ENCODE peak calls at places on chromosomes 2 and 18, in nine cellular contexts. Q is Panc1; M is sciatic nerve; N is activated CD8-positive, alpha-beta memory T cell treated with anti-CD3 and anti-CD28 coated beads, Interleukin-2, amount 10 ng/mL, durations not matched to agents 7 days and 5 days; W is PC-3; X is CD4-positive, alpha-beta T cell; J is foreskin keratinocyte; S is stimulated activated naive CD8-positive, alpha-beta T cell treated with anti-CD3 and anti-CD28 coated beads, Interleukin-15, amount 100 ng/mL, for 72 hours; H is K562. E is an unnamed sample.

GRCh38 chr18:59837586-59837985 is 62.2 kb upstream of the PMAIP1 start:
- ATAC-seq in Q (peak), M (no peak), N (peak), W (peak), X (no peak), J (peak), S (peak), H (peak), E (peak)

GRCh38 chr2:224062481-224063307 is 23.6 kb upstream of the SERPINE2 start:
- ATAC-seq in Q (no peak), M (no peak), N (no peak), W (no peak), X (no peak), J (no peak), S (no peak), H (no peak), E (no peak)

GRCh38 chr2:71742953-71743601 is 289.7 kb downstream of the DYSF start:
- ATAC-seq in Q (peak), M (peak), N (no peak), W (peak), X (no peak), J (peak), S (no peak), H (peak), E (no peak)

GRCh38 chr2:127650041-127650784 is 4.3 kb downstream of the GPR17 start:
- ATAC-seq in Q (peak), M (peak), N (peak), W (no peak), X (no peak), J (no peak), S (peak), H (no peak), E (no peak)

GRCh38 chr2:110827518-110827917 is 95.1 kb downstream of the ACOXL start:
- ATAC-seq in Q (no peak), M (no peak), N (no peak), W (no peak), X (no peak), J (no peak), S (peak), H (no peak), E (no peak)

GRCh38 chr18:22983175-22983574 is 50.0 kb downstream of the RBBP8 start:
- ATAC-seq in Q (peak), M (no peak), N (peak), W (no peak), X (no peak), J (no peak), S (no peak), H (peak), E (no peak)

GRCh38 chr2:160583823-160584537 is 90.4 kb upstream of the RBMS1 start:
- ATAC-seq in Q (no peak), M (peak), N (no peak), W (no peak), X (no peak), J (no peak), S (no peak), H (no peak), E (no peak)

GRCh38 chr2:99656938-99657337 is 167.1 kb upstream of the REV1 start:
- ATAC-seq in Q (no peak), M (peak), N (no peak), W (no peak), X (no peak), J (no peak), S (no peak), H (no peak), E (no peak)

GRCh38 chr2:186459009-186459408 is 27.1 kb upstream of the ZC3H15 start:
- ATAC-seq in Q (no peak), M (no peak), N (no peak), W (peak), X (no peak), J (no peak), S (no peak), H (peak), E (no peak)